ENCODE peak calls at places on chromosome 9, in six cellular contexts. C is GM12878, N is A549, F is upper lobe of left lung, X is HepG2, U is K562. T is an unnamed sample.

GRCh38 chr9:116686693-116687073 is 422 bp upstream of the TRIM32 start:
- ATAC-seq in N (peak), F (peak), U (peak), C (peak), X (peak), T (peak)

GRCh38 chr9:128412120-128412790 is 8.4 kb upstream of the CERCAM start:
- ATAC-seq in C (peak), F (no peak), X (peak), N (peak), U (peak), T (no peak)

GRCh38 chr9:136605966-136606365 is 56.8 kb upstream of the EGFL7 start:
- ATAC-seq in X (peak), F (no peak), U (no peak), C (no peak), N (no peak), T (peak)

GRCh38 chr9:31519011-31519410 is 865.4 kb upstream of the ACO1 start:
- ATAC-seq in X (no peak), F (no peak), U (no peak), C (peak), N (no peak), T (no peak)

GRCh38 chr9:128881627-128881883 is 195 bp downstream of the KYAT1 start:
- ATAC-seq in N (peak), C (peak), X (peak), U (peak), F (peak), T (peak)

GRCh38 chr9:84397822-84398221 is 57.3 kb upstream of the SLC28A3 start:
- ATAC-seq in X (no peak), N (no peak), F (no peak), U (peak), C (peak), T (peak)

GRCh38 chr9:122200960-122201635 is 27.7 kb downstream of the LHX6 start:
- ATAC-seq in N (no peak), U (no peak), F (no peak), X (no peak), C (no peak), T (no peak)

GRCh38 chr9:34637356-34638137 is at the start of gene SIGMAR1:
- ATAC-seq in U (peak), X (peak), N (peak), F (peak), C (peak), T (peak)

GRCh38 chr9:97419315-97419867 is 7.5 kb downstream of the TDRD7 start:
- ATAC-seq in C (no peak), F (no peak), N (peak), X (peak), U (no peak), T (peak)

GRCh38 chr9:104342552-104342951 is 161.5 kb upstream of the OR13F1 start:
- ATAC-seq in C (no peak), F (no peak), X (no peak), U (no peak), N (no peak), T (no peak)

GRCh38 chr9:35844628-35845301 is 15.7 kb downstream of the TMEM8B start:
- ATAC-seq in U (no peak), N (peak), F (peak), C (peak), X (no peak), T (peak)

GRCh38 chr9:122815544-122815943 is 12.8 kb downstream of the PDCL start:
- ATAC-seq in X (no peak), F (no peak), N (no peak), U (no peak), C (no peak), T (no peak)

GRCh38 chr9:128916204-128916603 is 4.6 kb upstream of the PHYHD1 start:
- ATAC-seq in N (no peak), F (peak), U (no peak), X (no peak), C (no peak), T (peak)

GRCh38 chr9:112546149-112547012 is 59.8 kb downstream of the KIAA1958 start:
- ATAC-seq in C (peak), X (no peak), F (no peak), N (no peak), U (peak), T (no peak)

GRCh38 chr9:98378206-98379193 is 123.1 kb upstream of the TBC1D2 start:
- ATAC-seq in X (no peak), F (no peak), U (no peak), C (no peak), N (no peak), T (no peak)

GRCh38 chr9:16654727-16655126 is 215.7 kb downstream of the BNC2 start:
- ATAC-seq in U (no peak), X (no peak), C (no peak), F (no peak), N (no peak), T (no peak)
- TF ChIP-seq EP300 in U (no peak), X (no peak), C (no peak), F (no peak), N (no peak), T (no peak)

DNA sequence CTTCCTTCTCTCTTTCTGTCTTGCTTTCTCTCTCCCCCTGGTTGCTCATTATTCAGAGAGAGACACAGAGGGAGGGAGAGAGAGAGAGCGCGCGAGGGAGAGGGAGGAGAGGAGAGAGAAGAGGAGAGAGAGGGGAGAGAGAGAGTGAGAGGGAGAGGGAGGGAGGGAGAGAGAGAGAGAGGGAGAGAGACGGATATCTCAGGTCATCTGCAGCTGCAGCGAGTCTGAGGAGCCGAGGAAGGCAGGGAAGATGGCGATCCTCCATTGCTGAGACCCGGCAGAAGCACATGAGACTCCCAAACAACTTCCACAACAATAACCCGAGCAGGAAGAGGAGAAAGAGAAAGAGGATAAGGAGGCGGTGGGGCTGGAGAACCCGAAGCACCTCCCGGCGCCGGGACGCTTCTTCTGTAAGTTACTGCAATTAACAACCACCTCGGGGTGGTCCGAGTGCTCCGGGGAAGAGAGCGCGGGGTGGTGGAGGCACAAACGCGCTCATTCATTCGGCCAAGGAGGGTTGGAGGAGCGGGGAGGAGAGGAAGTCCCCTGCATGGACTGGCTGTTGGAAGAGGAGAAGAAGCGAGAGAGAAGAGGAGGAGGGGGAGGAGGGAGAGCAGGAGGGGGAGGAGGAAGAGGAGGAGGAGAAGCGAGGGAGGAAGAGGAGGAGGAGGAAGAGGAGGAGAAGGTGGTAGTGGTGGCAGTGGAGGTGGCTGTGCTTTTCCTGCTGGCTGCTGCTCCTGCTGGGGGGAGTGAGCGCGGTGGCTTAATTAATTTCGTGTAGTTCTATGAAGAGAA is at the start of gene ZNF462:
- ATAC-seq in N (peak), C (peak), U (no peak), X (no peak), F (peak), T (peak)
- TF ChIP-seq POLR2A in N (peak), C (no peak), U (no peak), X (no peak), F (no peak), T (no peak)

GRCh38 chr9:94870793-94871558 is 144.5 kb downstream of the AOPEP start:
- ATAC-seq in X (no peak), C (no peak), F (no peak), U (peak), N (peak), T (no peak)

GRCh38 chr9:94870465-94870792 is 143.9 kb downstream of the AOPEP start:
- ATAC-seq in C (no peak), F (no peak), X (no peak), U (no peak), N (no peak), T (no peak)

GRCh38 chr9:94868462-94868861 is 142.0 kb downstream of the AOPEP start:
- ATAC-seq in C (no peak), F (no peak), U (no peak), X (no peak), N (no peak), T (no peak)

GRCh38 chr9:94867842-94868312 is 141.4 kb downstream of the AOPEP start:
- ATAC-seq in U (no peak), F (no peak), X (peak), C (no peak), N (peak), T (no peak)

DNA sequence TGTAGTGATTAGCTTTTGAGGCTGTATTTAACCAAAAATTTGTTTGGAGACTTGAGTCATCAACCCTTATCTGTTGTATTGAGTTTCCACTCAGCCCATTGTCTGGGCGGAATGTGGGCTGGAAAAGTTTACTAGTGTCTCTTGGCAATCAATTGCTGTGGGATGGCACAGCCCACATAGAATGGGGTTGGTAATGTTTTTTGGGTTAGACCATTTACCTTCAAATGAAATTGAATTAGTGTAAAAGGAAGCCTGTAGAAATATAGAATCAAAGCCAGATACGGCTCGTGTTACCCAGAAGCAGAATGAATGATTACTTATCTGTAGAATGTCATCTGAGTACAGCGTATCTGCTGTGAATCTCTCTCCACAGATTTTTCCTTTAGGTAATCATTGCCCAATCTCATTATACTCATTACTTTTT is 142.9 kb downstream of the AOPEP start:
- ATAC-seq in N (peak), U (no peak), C (no peak), F (no peak), X (no peak), T (no peak)
- TF ChIP-seq EP300 in N (peak), U (no peak), C (no peak), F (no peak), X (no peak), T (no peak)

GRCh38 chr9:36845844-36846243 is 188.2 kb downstream of the PAX5 start:
- ATAC-seq in F (no peak), U (no peak), X (no peak), C (no peak), N (no peak), T (no peak)
- TF ChIP-seq POLR2A in F (no peak), U (no peak), X (no peak), C (no peak), N (no peak), T (no peak)

GRCh38 chr9:85421641-85422040 is 320.1 kb downstream of the AGTPBP1 start:
- ATAC-seq in N (no peak), C (no peak), X (no peak), U (no peak), F (no peak), T (no peak)

GRCh38 chr9:85425153-85425611 is 316.6 kb downstream of the AGTPBP1 start:
- ATAC-seq in N (peak), U (peak), X (peak), C (peak), F (peak), T (peak)

GRCh38 chr9:85417674-85418073 is 324.1 kb downstream of the AGTPBP1 start:
- ATAC-seq in F (no peak), N (no peak), U (no peak), C (no peak), X (no peak), T (no peak)

GRCh38 chr9:85416720-85417119 is 325.0 kb downstream of the AGTPBP1 start:
- ATAC-seq in X (no peak), F (no peak), N (no peak), C (no peak), U (no peak), T (no peak)

GRCh38 chr9:85420750-85421149 is 321.0 kb downstream of the AGTPBP1 start:
- ATAC-seq in U (no peak), F (no peak), X (no peak), N (no peak), C (peak), T (no peak)
- TF ChIP-seq EP300 in U (no peak), F (no peak), X (no peak), N (no peak), C (no peak), T (no peak)

GRCh38 chr9:93287593-93287992 is 103.7 kb downstream of the WNK2 start:
- ATAC-seq in F (no peak), N (no peak), X (no peak), C (no peak), U (no peak), T (no peak)

GRCh38 chr9:93287189-93287552 is 103.2 kb downstream of the WNK2 start:
- ATAC-seq in F (no peak), C (no peak), N (no peak), X (no peak), U (no peak), T (no peak)

GRCh38 chr9:93288891-93289883 is 105.2 kb downstream of the WNK2 start:
- ATAC-seq in N (peak), F (peak), C (no peak), U (peak), X (peak), T (no peak)

GRCh38 chr9:93286252-93287188 is 102.6 kb downstream of the WNK2 start:
- ATAC-seq in C (peak), U (no peak), F (no peak), N (no peak), X (no peak), T (no peak)

GRCh38 chr9:93288341-93288740 is 104.4 kb downstream of the WNK2 start:
- ATAC-seq in F (no peak), X (peak), C (no peak), U (peak), N (peak), T (no peak)
- TF ChIP-seq POLR2A in F (no peak), X (no peak), C (no peak), U (no peak), N (no peak), T (no peak)

GRCh38 chr9:28799876-28800275 is 1226.6 kb upstream of the C9orf72 start:
- ATAC-seq in U (no peak), C (no peak), N (no peak), F (no peak), X (no peak), T (no peak)

GRCh38 chr9:28805197-28805596 is 1231.9 kb upstream of the C9orf72 start:
- ATAC-seq in C (no peak), F (no peak), U (no peak), X (no peak), N (no peak), T (no peak)

GRCh38 chr9:28801144-28801799 is 1228.0 kb upstream of the C9orf72 start:
- ATAC-seq in N (no peak), F (no peak), C (no peak), X (no peak), U (no peak), T (no peak)
- TF ChIP-seq EP300 in N (no peak), F (no peak), C (no peak), X (no peak), U (no peak), T (no peak)

GRCh38 chr9:22374021-22374420 is 72.6 kb upstream of the DMRTA1 start:
- ATAC-seq in X (no peak), U (no peak), N (no peak), F (no peak), C (no peak), T (no peak)
- TF ChIP-seq POLR2A in X (no peak), U (no peak), N (no peak), F (no peak), C (no peak), T (no peak)

T was measured in gastroesophageal sphincter.